ENCODE peak calls at places on chromosomes 3 and 15, in ten cellular contexts. C is BE2C, P is pancreas, V is aorta, S is mucosa of descending colon, H is cardiac muscle cell, E is IMR-90, N is heart left ventricle, K is astrocyte of the spinal cord, L is lung. A is an unnamed sample.

GRCh38 chr3:58013973-58014649 is 5.9 kb downstream of the FLNB start:
- DNase-seq in E (peak), S (no peak), P (no peak), V (peak), L (peak), C (peak), H (no peak), K (peak), N (peak), A (peak)

GRCh38 chr3:47227678-47228077 is 54.9 kb downstream of the KIF9 start:
- DNase-seq in N (no peak), V (no peak), S (peak), K (no peak), C (no peak), P (no peak), L (no peak), E (no peak), H (no peak), A (no peak)

GRCh38 chr15:84671211-84671610 is 13.2 kb upstream of the NMB start:
- DNase-seq in V (no peak), K (peak), E (peak), S (no peak), N (no peak), H (no peak), L (no peak), C (no peak), P (no peak), A (peak)

GRCh38 chr3:88807471-88808090 is 299.8 kb upstream of the EPHA3 start:
- DNase-seq in N (no peak), V (no peak), L (no peak), H (no peak), S (no peak), K (peak), C (no peak), E (peak), P (no peak), A (peak)

GRCh38 chr3:195181781-195182469 is 89.0 kb downstream of the XXYLT1 start:
- DNase-seq in H (no peak), K (no peak), L (no peak), N (no peak), P (no peak), C (no peak), S (no peak), E (no peak), V (no peak), A (no peak)

GRCh38 chr15:53918180-53919079 is 59.8 kb upstream of the UNC13C start:
- DNase-seq in E (no peak), V (no peak), P (no peak), H (peak), S (no peak), L (no peak), N (peak), C (peak), K (no peak), A (no peak)

GRCh38 chr15:60633426-60633968 is 154.6 kb upstream of the ICE2 start:
- DNase-seq in N (no peak), K (no peak), S (no peak), P (no peak), E (no peak), H (no peak), C (no peak), L (no peak), V (no peak), A (no peak)

GRCh38 chr3:128466840-128467541 is at the start of gene DNAJB8:
- DNase-seq in C (no peak), V (no peak), P (no peak), S (no peak), E (no peak), L (no peak), N (no peak), H (no peak), K (no peak), A (no peak)

GRCh38 chr3:43338295-43338694 is 52.0 kb downstream of the SNRK start:
- DNase-seq in H (no peak), E (peak), C (no peak), S (no peak), P (no peak), N (no peak), L (no peak), K (no peak), V (no peak), A (peak)

GRCh38 chr3:150022406-150023238 is 51.9 kb upstream of the PFN2 start:
- DNase-seq in E (peak), L (no peak), H (no peak), C (peak), K (peak), S (peak), N (no peak), V (no peak), P (no peak), A (peak)

GRCh38 chr3:192834428-192834827 is 83.2 kb downstream of the MB21D2 start:
- DNase-seq in H (no peak), L (no peak), N (no peak), E (no peak), V (no peak), C (no peak), S (no peak), K (peak), P (no peak), A (no peak)

GRCh38 chr3:25113891-25114290 is 314.2 kb upstream of the RARB start:
- DNase-seq in K (no peak), C (no peak), N (no peak), H (no peak), E (no peak), L (no peak), V (no peak), S (no peak), P (no peak), A (no peak)

GRCh38 chr15:41465822-41466421 is 27.8 kb upstream of the ITPKA start:
- DNase-seq in S (peak), K (peak), P (no peak), H (peak), E (peak), L (no peak), C (peak), V (no peak), N (no peak), A (peak)

GRCh38 chr15:73110246-73110645 is 58.0 kb downstream of the NEO1 start:
- DNase-seq in S (no peak), E (no peak), K (no peak), C (no peak), L (no peak), P (no peak), N (no peak), V (no peak), H (no peak), A (no peak)

GRCh38 chr3:81581966-81582599 is 179.4 kb downstream of the GBE1 start:
- DNase-seq in V (no peak), N (no peak), K (peak), P (no peak), E (peak), S (peak), C (peak), L (no peak), H (peak), A (peak)

GRCh38 chr3:10196389-10197052 is 31.8 kb downstream of the IRAK2 start:
- DNase-seq in N (peak), K (peak), C (no peak), E (peak), V (no peak), P (no peak), S (no peak), H (no peak), L (no peak), A (peak)

GRCh38 chr3:112767177-112767576 is 79.5 kb downstream of the CD200R1L start:
- DNase-seq in E (no peak), C (no peak), V (no peak), P (no peak), L (no peak), H (no peak), K (no peak), N (no peak), S (no peak), A (peak)

GRCh38 chr3:5218815-5219214 is 31.3 kb downstream of the EDEM1 start:
- DNase-seq in P (no peak), K (no peak), L (peak), H (no peak), E (no peak), S (no peak), V (no peak), N (no peak), C (no peak), A (no peak)

GRCh38 chr15:38828031-38828532 is 263.5 kb upstream of the RASGRP1 start:
- DNase-seq in L (no peak), S (no peak), C (no peak), K (no peak), P (no peak), E (peak), V (no peak), H (peak), N (no peak), A (peak)

GRCh38 chr3:138213373-138214085 is 26.4 kb downstream of the ARMC8 start:
- DNase-seq in L (no peak), C (peak), H (no peak), P (no peak), K (no peak), S (no peak), E (peak), V (no peak), N (no peak), A (no peak)

GRCh38 chr3:78974181-78974770 is 793.5 kb downstream of the ROBO1 start:
- DNase-seq in K (peak), E (peak), H (no peak), L (no peak), N (no peak), V (no peak), S (no peak), C (no peak), P (no peak), A (no peak)

GRCh38 chr3:23129817-23130216 is 73.3 kb upstream of the UBE2E2 start:
- DNase-seq in V (no peak), L (no peak), H (no peak), S (peak), K (peak), P (no peak), N (no peak), C (no peak), E (no peak), A (no peak)

GRCh38 chr15:99343836-99344551 is 92.7 kb downstream of the LRRC28 start:
- DNase-seq in V (peak), P (no peak), H (peak), N (peak), L (no peak), S (peak), E (no peak), C (peak), K (no peak), A (peak)

GRCh38 chr3:69033470-69033869 is 18.7 kb downstream of the TMF1 start:
- DNase-seq in V (no peak), E (peak), H (no peak), C (no peak), K (peak), L (no peak), P (no peak), N (no peak), S (no peak), A (peak)

GRCh38 chr15:25883860-25884259 is 20.7 kb upstream of the ATP10A start:
- DNase-seq in E (peak), V (no peak), N (no peak), S (no peak), K (peak), P (no peak), H (no peak), C (no peak), L (no peak), A (peak)

GRCh38 chr3:157040456-157040855 is 119.5 kb downstream of the CCNL1 start:
- DNase-seq in C (no peak), L (no peak), K (no peak), S (no peak), N (no peak), P (no peak), H (no peak), E (no peak), V (no peak), A (no peak)

GRCh38 chr15:90620379-90621134 is 90.8 kb downstream of the CRTC3 start:
- DNase-seq in K (no peak), S (no peak), L (no peak), N (no peak), V (no peak), E (no peak), C (no peak), H (no peak), P (no peak), A (no peak)

GRCh38 chr3:43994594-43995077 is 247.1 kb upstream of the TOPAZ1 start:
- DNase-seq in C (no peak), S (no peak), K (no peak), N (no peak), H (no peak), L (no peak), E (no peak), V (no peak), P (no peak), A (no peak)

GRCh38 chr15:90654233-90655124 is 62.7 kb upstream of the BLM start:
- DNase-seq in S (no peak), K (no peak), C (no peak), N (no peak), H (no peak), L (no peak), V (no peak), E (no peak), P (peak), A (peak)

GRCh38 chr15:42154576-42155355 is 1.7 kb downstream of the PLA2G4F start:
- DNase-seq in E (no peak), S (no peak), H (no peak), C (no peak), K (no peak), P (no peak), N (no peak), L (no peak), V (no peak), A (no peak)

GRCh38 chr3:125334675-125335560 is 40.2 kb downstream of the ZNF148 start:
- DNase-seq in E (no peak), N (no peak), L (no peak), H (no peak), S (no peak), V (no peak), C (no peak), P (no peak), K (no peak), A (no peak)
- H3K4me3 ChIP-seq in E (no peak), N (no peak), L (no peak), H (no peak), S (no peak), V (no peak), C (no peak), P (no peak), K (no peak), A (no peak)

DNA sequence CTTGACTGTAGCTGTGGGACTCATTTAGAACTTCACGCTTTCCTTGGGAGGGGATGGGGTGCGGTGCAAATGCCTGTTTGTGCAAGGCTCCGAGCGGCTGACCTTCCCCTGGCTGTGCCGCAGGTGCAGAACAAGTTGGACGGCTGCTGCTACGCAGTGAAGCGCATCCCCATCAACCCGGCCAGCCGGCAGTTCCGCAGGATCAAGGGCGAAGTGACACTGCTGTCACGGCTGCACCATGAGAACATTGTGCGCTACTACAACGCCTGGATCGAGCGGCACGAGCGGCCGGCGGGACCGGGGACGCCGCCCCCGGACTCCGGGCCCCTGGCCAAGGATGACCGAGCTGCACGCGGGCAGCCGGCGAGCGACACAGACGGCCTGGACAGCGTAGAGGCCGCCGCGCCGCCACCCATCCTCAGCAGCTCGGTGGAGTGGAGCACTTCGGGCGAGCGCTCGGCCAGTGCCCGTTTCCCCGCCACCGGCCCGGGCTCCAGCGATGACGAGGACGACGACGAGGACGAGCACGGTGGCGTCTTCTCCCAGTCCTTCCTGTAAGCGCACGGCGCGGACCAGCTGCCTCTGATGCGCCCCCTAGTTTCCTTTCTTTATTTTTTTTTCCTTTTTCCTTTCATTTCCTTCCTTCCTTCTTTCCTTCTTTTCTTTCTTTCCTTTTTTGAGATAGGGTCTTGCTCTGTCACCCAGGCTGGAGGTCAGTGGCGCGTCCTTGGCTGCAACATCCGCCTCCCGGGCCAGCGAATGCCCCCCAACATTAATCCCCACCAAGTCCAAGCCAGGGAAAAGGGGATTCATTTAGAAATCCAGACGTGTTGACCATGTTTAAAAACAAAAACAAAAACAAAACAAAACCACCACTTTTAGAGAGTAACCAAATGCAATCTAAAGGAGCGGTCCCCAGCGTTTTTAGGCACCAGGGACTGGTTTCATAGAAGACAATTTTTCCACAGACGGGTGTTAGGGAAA is 42.7 kb downstream of the EIF2AK4 start:
- DNase-seq in C (peak), K (peak), H (peak), V (peak), L (no peak), N (peak), E (peak), S (peak), P (peak), A (peak)
- H3K4me3 ChIP-seq in C (peak), K (peak), H (peak), V (peak), L (peak), N (peak), E (peak), S (no peak), P (peak), A (peak)

GRCh38 chr3:42092006-42092405 is 849 bp downstream of the TRAK1 start:
- DNase-seq in C (no peak), S (no peak), N (no peak), H (no peak), P (no peak), E (no peak), V (no peak), K (no peak), L (no peak), A (no peak)
- H3K4me3 ChIP-seq in C (no peak), S (no peak), N (peak), H (no peak), P (no peak), E (no peak), V (no peak), K (no peak), L (no peak), A (no peak)

GRCh38 chr15:68113273-68113672 is 59.2 kb downstream of the PIAS1 start:
- DNase-seq in L (no peak), N (no peak), E (peak), K (peak), P (no peak), V (no peak), H (no peak), S (no peak), C (no peak), A (peak)

GRCh38 chr15:68112711-68113110 is 58.6 kb downstream of the PIAS1 start:
- DNase-seq in L (no peak), N (no peak), K (no peak), P (no peak), H (no peak), S (no peak), V (no peak), C (no peak), E (peak), A (no peak)

GRCh38 chr15:68114356-68114755 is 60.2 kb downstream of the PIAS1 start:
- DNase-seq in V (no peak), L (no peak), E (peak), H (no peak), C (no peak), S (no peak), K (peak), P (no peak), N (no peak), A (peak)

GRCh38 chr15:68113751-68114150 is 59.6 kb downstream of the PIAS1 start:
- DNase-seq in P (no peak), C (no peak), N (no peak), E (no peak), S (no peak), V (no peak), H (no peak), K (no peak), L (no peak), A (peak)

DNA sequence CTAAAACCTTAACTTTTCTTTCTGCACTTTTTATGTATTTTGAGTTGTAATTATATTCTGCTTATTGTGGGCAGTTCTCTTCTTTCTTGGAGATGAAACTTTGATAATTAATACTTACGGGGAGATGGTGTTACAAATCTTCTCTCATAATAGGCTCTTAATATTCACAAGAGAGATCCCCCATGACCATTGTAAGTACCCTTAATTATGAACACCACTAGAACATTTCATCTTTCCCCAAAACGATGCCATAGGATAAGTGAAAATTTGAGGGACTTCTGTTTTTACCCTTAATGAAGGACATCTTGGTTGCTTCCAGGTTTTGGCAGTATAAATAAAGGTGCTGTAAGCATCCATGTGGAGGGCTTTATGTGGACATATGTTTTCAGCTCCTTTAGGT is 60.7 kb downstream of the PIAS1 start:
- DNase-seq in E (no peak), S (no peak), H (no peak), C (no peak), K (no peak), N (no peak), L (no peak), P (no peak), V (no peak), A (no peak)
- H3K4me3 ChIP-seq in E (no peak), S (no peak), H (peak), C (no peak), K (no peak), N (peak), L (no peak), P (peak), V (no peak), A (no peak)